ENCODE peak calls at places on chromosome X, in ten cellular contexts. U is right cardiac atrium; H is fibroblast of lung; V is lower lobe of right lung; M is stomach; D is uterus; L is CD8-positive, alpha-beta T cell; O is aorta; Y is cardiac muscle cell; S is tibial artery. E is an unnamed sample.

GRCh38 chrX:23483396-23483795 is 148.7 kb downstream of the PTCHD1 start:
- DNase-seq in U (no peak), H (no peak), V (no peak), M (no peak), D (no peak), L (no peak), O (no peak), Y (no peak), S (no peak), E (no peak)

GRCh38 chrX:77527233-77528001 is 80.2 kb downstream of the FGF16 start:
- DNase-seq in U (peak; percentile 62), H (peak; percentile 42), V (no peak), M (no peak), D (no peak), L (no peak), O (peak; percentile 67), Y (peak; percentile 63), S (no peak), E (no peak)

GRCh38 chrX:123648028-123648810 is 84.6 kb downstream of the THOC2 start:
- DNase-seq in U (no peak), H (peak; percentile 71), V (peak; percentile 60), M (peak; percentile 61), D (no peak), L (peak; percentile 15), O (no peak), Y (peak; percentile 69), S (no peak), E (no peak)

GRCh38 chrX:119134466-119134865 is 6.9 kb upstream of the KIAA1210 start:
- DNase-seq in U (no peak), H (no peak), V (no peak), M (no peak), D (no peak), L (no peak), O (no peak), Y (no peak), S (no peak), E (no peak)

GRCh38 chrX:97267376-97267775 is 383.7 kb downstream of the RPA4 start:
- DNase-seq in U (no peak), H (peak; percentile 15), V (no peak), M (no peak), D (no peak), L (no peak), O (no peak), Y (peak; percentile 9), S (no peak), E (no peak)

GRCh38 chrX:13167444-13168207 is 123.2 kb upstream of the FAM9C start:
- DNase-seq in U (no peak), H (no peak), V (no peak), M (no peak), D (peak; percentile 61), L (no peak), O (no peak), Y (peak; percentile 70), S (peak; percentile 31), E (no peak)

GRCh38 chrX:139156356-139156755 is 374.2 kb upstream of the F9 start:
- DNase-seq in U (no peak), H (no peak), V (no peak), M (no peak), D (no peak), L (no peak), O (no peak), Y (no peak), S (no peak), E (no peak)

GRCh38 chrX:134423606-134424005 is 36.4 kb upstream of the HPRT1 start:
- DNase-seq in U (no peak), H (peak; percentile 51), V (no peak), M (no peak), D (no peak), L (no peak), O (no peak), Y (peak; percentile 50), S (no peak), E (no peak)

GRCh38 chrX:79719568-79720231 is 294.9 kb upstream of the TBX22 start:
- DNase-seq in U (no peak), H (no peak), V (no peak), M (no peak), D (no peak), L (no peak), O (no peak), Y (no peak), S (no peak), E (no peak)

DNA sequence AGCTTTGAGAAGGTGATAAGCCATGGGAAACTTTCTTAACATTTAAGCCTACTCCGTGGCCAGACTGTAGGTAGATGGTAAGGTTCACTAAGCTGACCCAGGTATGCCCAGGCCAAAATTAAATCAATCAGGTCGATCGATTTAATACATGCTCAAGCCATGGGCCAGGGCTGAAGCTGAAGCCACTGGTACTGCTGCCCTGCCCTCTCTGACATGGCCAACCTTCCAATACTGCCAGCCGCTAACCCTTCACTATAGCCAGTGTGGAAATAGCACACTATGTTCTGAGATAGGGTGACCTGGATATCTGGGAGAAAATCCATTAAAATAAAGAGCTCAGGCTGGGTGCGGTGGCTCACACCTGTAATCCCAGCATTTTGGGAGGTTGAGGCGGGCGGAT is 31.6 kb downstream of the TSC22D3 start:
- DNase-seq in U (no peak), H (no peak), V (no peak), M (no peak), D (no peak), L (no peak), O (no peak), Y (no peak), S (no peak), E (no peak)
- H3K4me1 ChIP-seq in U (peaks cover 50% of the 10 kb centered on the region), H (peaks cover 7% of the 10 kb centered on the region), V (peaks cover 31% of the 10 kb centered on the region), M (peaks cover 77% of the 10 kb centered on the region), D (peaks cover 12% of the 10 kb centered on the region), L (peaks cover 44% of the 10 kb centered on the region), O (peaks cover 3% of the 10 kb centered on the region), Y (peaks cover 64% of the 10 kb centered on the region), S (peaks cover 22% of the 10 kb centered on the region), E (peaks cover 27% of the 10 kb centered on the region)

GRCh38 chrX:45758319-45758718 is 557.6 kb upstream of the DIPK2B start:
- DNase-seq in U (no peak), H (peak; percentile 84), V (no peak), M (no peak), D (no peak), L (peak; percentile 20), O (no peak), Y (peak; percentile 86), S (no peak), E (peak; percentile 71)

GRCh38 chrX:45757272-45757671 is 556.6 kb upstream of the DIPK2B start:
- DNase-seq in U (no peak), H (no peak), V (no peak), M (no peak), D (no peak), L (no peak), O (no peak), Y (no peak), S (no peak), E (no peak)

GRCh38 chrX:45756562-45756961 is 555.9 kb upstream of the DIPK2B start:
- DNase-seq in U (no peak), H (no peak), V (no peak), M (no peak), D (no peak), L (no peak), O (no peak), Y (no peak), S (no peak), E (no peak)

GRCh38 chrX:45758738-45759397 is 558.2 kb upstream of the DIPK2B start:
- DNase-seq in U (no peak), H (no peak), V (no peak), M (no peak), D (no peak), L (no peak), O (no peak), Y (no peak), S (no peak), E (peak; percentile 16)

GRCh38 chrX:45755719-45756118 is 555.0 kb upstream of the DIPK2B start:
- DNase-seq in U (no peak), H (no peak), V (no peak), M (no peak), D (no peak), L (no peak), O (no peak), Y (no peak), S (no peak), E (no peak)
- H3K4me1 ChIP-seq in U (peaks cover 1% of the 10 kb centered on the region), H (peaks cover 23% of the 10 kb centered on the region), V (peaks cover 41% of the 10 kb centered on the region), M (no peaks in the 10 kb centered on the region), D (no peaks in the 10 kb centered on the region), L (peaks cover 42% of the 10 kb centered on the region), O (no peaks in the 10 kb centered on the region), Y (no peaks in the 10 kb centered on the region), S (no peaks in the 10 kb centered on the region), E (peaks cover 49% of the 10 kb centered on the region)

GRCh38 chrX:70479197-70479969 is 34.7 kb downstream of the DLG3 start:
- DNase-seq in U (no peak), H (peak; percentile 74), V (no peak), M (no peak), D (no peak), L (no peak), O (no peak), Y (peak; percentile 64), S (no peak), E (no peak)
- H3K4me1 ChIP-seq in U (peaks cover 13% of the 10 kb centered on the region), H (peaks cover 23% of the 10 kb centered on the region), V (peaks cover 28% of the 10 kb centered on the region), M (peaks cover 17% of the 10 kb centered on the region), D (no peaks in the 10 kb centered on the region), L (no peaks in the 10 kb centered on the region), O (no peaks in the 10 kb centered on the region), Y (peaks cover 47% of the 10 kb centered on the region), S (peaks cover 27% of the 10 kb centered on the region), E (no peaks in the 10 kb centered on the region)

GRCh38 chrX:136159615-136160025 is 12.3 kb downstream of the FHL1 start:
- DNase-seq in U (no peak), H (peak; percentile 37), V (no peak), M (no peak), D (no peak), L (no peak), O (no peak), Y (no peak), S (no peak), E (no peak)
- H3K4me1 ChIP-seq in U (peaks cover 11% of the 10 kb centered on the region), H (peaks cover 7% of the 10 kb centered on the region), V (no peaks in the 10 kb centered on the region), M (no peaks in the 10 kb centered on the region), D (no peaks in the 10 kb centered on the region), L (no peaks in the 10 kb centered on the region), O (peaks cover 3% of the 10 kb centered on the region), Y (no peaks in the 10 kb centered on the region), S (peaks cover 16% of the 10 kb centered on the region), E (no peaks in the 10 kb centered on the region)

GRCh38 chrX:367866-368265 is 18.8 kb downstream of the PPP2R3B start:
- DNase-seq in U (no peak), H (no peak), V (no peak), M (no peak), D (no peak), L (no peak), O (no peak), Y (no peak), S (no peak), E (no peak)

GRCh38 chrX:368811-369562 is 17.7 kb downstream of the PPP2R3B start:
- DNase-seq in U (no peak), H (no peak), V (no peak), M (no peak), D (no peak), L (no peak), O (no peak), Y (peak; percentile 24), S (no peak), E (no peak)

GRCh38 chrX:369563-370101 is 17.1 kb downstream of the PPP2R3B start:
- DNase-seq in U (no peak), H (no peak), V (no peak), M (no peak), D (no peak), L (no peak), O (no peak), Y (no peak), S (no peak), E (no peak)

GRCh38 chrX:370244-370962 is 16.3 kb downstream of the PPP2R3B start:
- DNase-seq in U (peak; percentile 48), H (no peak), V (no peak), M (no peak), D (no peak), L (no peak), O (no peak), Y (no peak), S (no peak), E (no peak)

GRCh38 chrX:367349-367748 is 19.4 kb downstream of the PPP2R3B start:
- DNase-seq in U (no peak), H (no peak), V (no peak), M (no peak), D (no peak), L (no peak), O (peak; percentile 13), Y (no peak), S (no peak), E (no peak)
- H3K4me1 ChIP-seq in U (no peaks in the 10 kb centered on the region), H (no peaks in the 10 kb centered on the region), V (no peaks in the 10 kb centered on the region), M (no peaks in the 10 kb centered on the region), D (no peaks in the 10 kb centered on the region), L (no peaks in the 10 kb centered on the region), O (no peaks in the 10 kb centered on the region), Y (peaks cover 49% of the 10 kb centered on the region), S (no peaks in the 10 kb centered on the region), E (peaks cover 4% of the 10 kb centered on the region)

E was measured in CD4-positive, CD25-positive, alpha-beta regulatory T cell.